ENCODE peak calls at places on chromosomes 2 and 18, in nine cellular contexts. D is Panc1; S is naive thymus-derived CD4-positive, alpha-beta T cell; Y is effector memory CD4-positive, alpha-beta T cell; T is hepatocyte; F is HCT116; K is GM06990; I is K562; Q is tibial nerve. W is an unnamed sample. For H3K36me3, the result is how much of the 10 kb centered on the place peaks cover.

GRCh38 chr2:27776097-27776496 is 4.6 kb downstream of the MRPL33 start:
- DNase-seq in D (no peak), S (no peak), Y (no peak), T (peak), F (no peak), K (no peak), I (no peak), Q (peak), W (no peak)

GRCh38 chr2:239553376-239554000 is 152.7 kb upstream of the HDAC4 start:
- DNase-seq in D (no peak), S (no peak), Y (no peak), T (no peak), F (no peak), K (no peak), I (no peak), Q (no peak), W (no peak)

GRCh38 chr18:33611525-33612135 is 33.6 kb downstream of the ASXL3 start:
- DNase-seq in D (no peak), S (no peak), Y (no peak), T (no peak), F (no peak), K (no peak), I (no peak), Q (no peak), W (no peak)

GRCh38 chr18:61628085-61628484 is 264.7 kb downstream of the RNF152 start:
- DNase-seq in D (no peak), S (no peak), Y (no peak), T (no peak), F (no peak), K (no peak), I (no peak), Q (no peak), W (no peak)

GRCh38 chr2:64905338-64906024 is 83.7 kb upstream of the SLC1A4 start:
- DNase-seq in D (no peak), S (no peak), Y (no peak), T (no peak), F (no peak), K (no peak), I (no peak), Q (no peak), W (no peak)

GRCh38 chr18:78506031-78506461 is 473.6 kb upstream of the SALL3 start:
- DNase-seq in D (no peak), S (no peak), Y (no peak), T (peak), F (no peak), K (no peak), I (no peak), Q (no peak), W (no peak)

GRCh38 chr18:80132196-80132812 is 23.2 kb downstream of the ADNP2 start:
- DNase-seq in D (no peak), S (no peak), Y (no peak), T (no peak), F (no peak), K (no peak), I (no peak), Q (no peak), W (no peak)

GRCh38 chr2:84741182-84741822 is 139.6 kb downstream of the TRABD2A start:
- DNase-seq in D (peak), S (peak), Y (peak), T (peak), F (peak), K (peak), I (no peak), Q (no peak), W (peak)

DNA sequence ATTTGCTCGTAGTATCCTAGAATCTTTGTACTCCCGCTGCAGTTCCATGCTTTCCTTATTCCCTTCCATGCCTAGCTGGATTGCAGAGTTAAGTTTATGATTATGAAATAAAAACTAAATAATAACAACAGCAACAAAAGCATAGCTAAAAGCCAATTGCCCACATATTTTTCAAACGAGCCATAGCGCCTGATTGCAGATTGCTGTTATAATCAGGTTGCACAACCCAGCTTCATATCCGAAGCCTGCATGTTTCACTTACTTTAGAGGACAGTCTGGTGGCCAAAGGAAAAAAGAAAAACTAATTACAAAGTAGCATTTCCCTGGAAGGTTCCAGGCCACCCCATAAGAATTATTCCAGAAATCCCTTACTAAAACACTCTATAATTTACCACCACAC is 31.9 kb upstream of the PNO1 start:
- DNase-seq in D (no peak), S (no peak), Y (no peak), T (no peak), F (no peak), K (no peak), I (no peak), Q (no peak), W (no peak)
- H3K36me3 ChIP-seq in D (under half), S (under half), Y (under half), T (under half), F (under half), K (under half), I (under half), Q (under half), W (under half)

DNA sequence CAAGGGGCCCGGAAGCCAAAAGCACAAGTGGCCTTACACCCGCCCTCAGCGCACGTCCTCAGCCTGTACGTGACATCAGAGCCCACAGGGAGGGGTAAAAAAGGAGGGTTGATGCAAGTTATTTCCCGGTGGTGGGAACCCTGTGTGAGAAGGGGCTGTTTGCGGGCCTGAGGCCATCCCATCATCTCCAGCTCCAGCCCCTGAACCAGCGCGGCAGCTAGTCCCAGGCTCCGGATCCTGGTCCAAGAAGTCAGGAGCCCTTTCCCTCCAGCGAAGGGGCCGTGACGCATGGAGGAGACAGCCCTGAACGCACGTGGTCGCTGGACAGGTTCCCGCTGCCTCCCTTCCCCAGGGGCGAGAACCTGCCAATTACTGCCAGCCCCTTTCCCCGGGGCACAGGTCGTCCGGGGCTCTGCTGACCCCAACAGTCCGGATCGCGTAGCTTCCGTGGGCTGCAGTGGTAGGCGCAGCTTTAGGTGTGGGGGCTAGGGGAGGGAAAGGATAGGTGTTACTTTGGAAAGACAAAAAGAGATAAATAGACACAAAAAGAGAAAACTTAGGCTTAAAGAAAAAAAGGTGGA is 1.3 kb upstream of the LRP2 start:
- DNase-seq in D (no peak), S (peak), Y (no peak), T (peak), F (no peak), K (peak), I (peak), Q (no peak), W (no peak)
- H3K4me3 ChIP-seq in D (peak), S (peak), Y (peak), T (peak), F (peak), K (peak), I (no peak), Q (peak), W (peak)

GRCh38 chr2:15619510-15619909 is 27.8 kb downstream of the DDX1 start:
- DNase-seq in D (no peak), S (no peak), Y (no peak), T (no peak), F (no peak), K (no peak), I (no peak), Q (no peak), W (no peak)

GRCh38 chr2:15620340-15620739 is 28.7 kb downstream of the DDX1 start:
- DNase-seq in D (no peak), S (no peak), Y (no peak), T (no peak), F (no peak), K (no peak), I (no peak), Q (no peak), W (no peak)

GRCh38 chr2:15622214-15622613 is 30.5 kb downstream of the DDX1 start:
- DNase-seq in D (no peak), S (no peak), Y (no peak), T (no peak), F (no peak), K (no peak), I (no peak), Q (no peak), W (no peak)

GRCh38 chr2:15619938-15620337 is 28.3 kb downstream of the DDX1 start:
- DNase-seq in D (no peak), S (no peak), Y (no peak), T (no peak), F (no peak), K (no peak), I (no peak), Q (no peak), W (no peak)

GRCh38 chr2:15620857-15621471 is 29.3 kb downstream of the DDX1 start:
- DNase-seq in D (no peak), S (no peak), Y (no peak), T (no peak), F (no peak), K (no peak), I (no peak), Q (no peak), W (no peak)
- H3K36me3 ChIP-seq in D (half or more), S (half or more), Y (half or more), T (under half), F (half or more), K (under half), I (half or more), Q (under half), W (half or more)

DNA sequence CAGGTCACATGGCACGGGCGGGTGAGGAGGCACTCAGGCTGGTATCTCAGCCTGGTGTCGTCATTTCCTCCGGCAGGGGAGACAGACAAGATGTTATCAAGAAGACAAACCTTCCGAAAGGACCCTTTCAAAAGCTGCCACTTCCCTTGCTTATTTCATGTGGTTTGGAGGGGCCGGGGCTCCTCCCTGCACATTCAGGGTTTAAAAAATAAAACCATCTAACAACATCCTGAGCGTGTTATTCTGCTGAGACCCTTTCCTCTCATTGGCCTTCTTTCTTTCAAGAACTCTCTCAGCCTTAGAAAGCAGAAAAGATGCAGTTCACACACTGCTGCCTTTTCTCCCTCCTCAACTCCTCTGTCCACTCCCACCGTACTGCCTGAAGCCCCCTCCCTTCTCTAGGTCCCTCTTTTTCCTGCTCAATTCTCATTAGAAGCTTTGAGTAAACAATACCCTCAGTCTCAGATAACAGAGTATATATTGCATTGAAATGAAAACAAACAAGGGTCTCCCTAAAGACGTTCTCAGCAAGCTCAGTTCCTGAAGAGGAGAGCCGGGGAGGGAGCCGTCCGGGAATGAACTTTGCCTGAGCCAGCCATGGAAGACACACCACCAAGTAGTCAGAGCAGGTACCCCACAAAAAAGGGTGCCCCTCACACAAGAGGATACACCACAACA is 9.8 kb downstream of the SMAD7 start:
- DNase-seq in D (no peak), S (peak), Y (peak), T (no peak), F (no peak), K (peak), I (no peak), Q (no peak), W (no peak)
- H3K4me3 ChIP-seq in D (peak), S (peak), Y (peak), T (peak), F (no peak), K (no peak), I (no peak), Q (no peak), W (no peak)

GRCh38 chr18:48857023-48857694 is 93.6 kb downstream of the SMAD7 start:
- DNase-seq in D (no peak), S (no peak), Y (no peak), T (no peak), F (no peak), K (no peak), I (no peak), Q (no peak), W (no peak)
- H3K36me3 ChIP-seq in D (under half), S (under half), Y (under half), T (under half), F (under half), K (under half), I (under half), Q (under half), W (under half)

DNA sequence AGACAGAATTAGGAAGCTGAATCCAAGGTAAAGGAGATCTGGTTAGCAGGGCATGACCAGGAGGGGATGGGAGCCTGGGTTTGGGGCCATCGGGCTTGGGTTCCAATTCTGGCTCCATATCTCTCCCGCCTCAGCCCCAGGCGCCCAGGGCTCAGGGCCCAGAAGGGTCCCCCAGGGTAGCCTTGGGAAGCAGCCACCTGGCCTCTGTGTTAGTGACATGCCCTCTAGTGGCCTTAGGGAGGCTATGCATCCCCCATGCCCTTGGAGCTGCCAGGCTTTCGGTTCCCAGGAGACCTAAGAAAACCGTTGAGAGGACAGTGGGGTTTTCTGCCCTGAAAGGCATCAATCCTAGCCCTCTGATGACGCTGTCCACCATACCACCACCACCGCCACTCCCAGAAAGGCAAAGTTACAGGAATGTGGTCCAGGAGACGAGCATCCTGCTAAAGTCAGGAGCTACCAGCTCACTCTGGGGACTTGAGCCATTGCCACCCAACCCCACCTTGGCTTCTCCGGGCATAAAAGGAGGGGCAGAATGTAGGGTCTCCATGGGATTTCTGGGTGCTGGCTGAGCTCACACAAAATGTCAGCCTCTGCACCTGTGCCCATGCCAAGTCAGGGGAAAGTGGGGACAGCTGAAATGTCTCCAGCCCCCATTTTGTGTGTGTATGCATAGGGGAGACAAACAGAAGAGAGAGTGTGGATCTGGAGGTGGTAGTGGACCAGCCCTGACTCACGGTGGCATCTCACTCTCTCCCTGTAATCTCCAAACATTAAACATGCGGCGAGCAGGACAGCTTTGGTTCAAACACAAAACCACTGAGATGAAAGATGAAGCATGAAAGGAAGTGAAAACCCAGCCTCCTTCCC is 56.5 kb downstream of the EMX1 start:
- DNase-seq in D (peak), S (peak), Y (no peak), T (peak), F (peak), K (no peak), I (peak), Q (peak), W (peak)
- H3K4me3 ChIP-seq in D (no peak), S (no peak), Y (no peak), T (no peak), F (no peak), K (no peak), I (no peak), Q (no peak), W (no peak)

DNA sequence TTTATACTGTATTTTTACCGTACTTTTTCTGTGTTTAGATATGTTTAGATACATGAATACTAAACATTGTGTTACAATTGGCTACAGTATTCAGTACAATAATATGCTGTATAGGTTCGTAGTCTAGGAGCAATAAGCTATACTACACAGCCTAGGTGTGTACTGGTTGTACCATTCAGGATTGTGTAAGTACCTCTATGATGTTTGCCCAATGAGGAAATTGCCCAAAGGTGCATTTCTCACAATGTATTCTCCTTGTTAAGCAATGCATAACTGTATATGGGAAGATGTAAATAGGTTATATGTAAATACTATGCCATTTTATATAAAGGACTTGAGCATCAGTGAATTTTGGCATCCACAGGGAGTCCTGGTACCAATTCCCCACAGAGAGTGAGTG is 10.7 kb downstream of the EIF2AK2 start:
- DNase-seq in D (no peak), S (no peak), Y (no peak), T (no peak), F (no peak), K (no peak), I (no peak), Q (no peak), W (no peak)
- H3K36me3 ChIP-seq in D (under half), S (under half), Y (under half), T (under half), F (under half), K (under half), I (under half), Q (under half), W (under half)

W was measured in HAP-1.